ENCODE peak calls at places on chromosomes 11 and 22, in eight cellular contexts. One of them, this sample, is unnamed.

GRCh38 chr22:44538071-44538470 is 40.0 kb upstream of the RTL6 start:
- DNase-seq in ecto neural progenitor cell: no peak
- DNase-seq in DMS 273 treated with DMSO at 0.1 percent for 48 hours: no peak
- DNase-seq in amniotic stem cell: peak
- DNase-seq in astrocyte of the spinal cord: no peak
- DNase-seq in stimulated activated CD8-positive, alpha-beta memory T cell treated with anti-CD3 and anti-CD28 coated beads, Interleukin-7, amount 100 ng/mL, for 1 hour: no peak
- DNase-seq in A549: peak
- DNase-seq in GM23338: no peak
- DNase-seq in this sample: no peak

GRCh38 chr11:45106006-45106405 is 40.4 kb upstream of the PRDM11 start:
- DNase-seq in ecto neural progenitor cell: no peak
- DNase-seq in DMS 273 treated with DMSO at 0.1 percent for 48 hours: no peak
- DNase-seq in amniotic stem cell: no peak
- DNase-seq in astrocyte of the spinal cord: no peak
- DNase-seq in stimulated activated CD8-positive, alpha-beta memory T cell treated with anti-CD3 and anti-CD28 coated beads, Interleukin-7, amount 100 ng/mL, for 1 hour: no peak
- DNase-seq in A549: no peak
- DNase-seq in GM23338: no peak
- DNase-seq in this sample: no peak

GRCh38 chr11:114040706-114041211 is 18.8 kb upstream of the ZBTB16 start:
- DNase-seq in ecto neural progenitor cell: no peak
- DNase-seq in DMS 273 treated with DMSO at 0.1 percent for 48 hours: no peak
- DNase-seq in amniotic stem cell: no peak
- DNase-seq in astrocyte of the spinal cord: peak
- DNase-seq in stimulated activated CD8-positive, alpha-beta memory T cell treated with anti-CD3 and anti-CD28 coated beads, Interleukin-7, amount 100 ng/mL, for 1 hour: no peak
- DNase-seq in A549: peak
- DNase-seq in GM23338: no peak
- DNase-seq in this sample: no peak

GRCh38 chr11:119254239-119254638 is 48.1 kb downstream of the CBL start:
- DNase-seq in ecto neural progenitor cell: no peak
- DNase-seq in DMS 273 treated with DMSO at 0.1 percent for 48 hours: no peak
- DNase-seq in amniotic stem cell: no peak
- DNase-seq in astrocyte of the spinal cord: no peak
- DNase-seq in stimulated activated CD8-positive, alpha-beta memory T cell treated with anti-CD3 and anti-CD28 coated beads, Interleukin-7, amount 100 ng/mL, for 1 hour: no peak
- DNase-seq in A549: no peak
- DNase-seq in GM23338: no peak
- DNase-seq in this sample: no peak

GRCh38 chr11:86438685-86439084 is 64.0 kb downstream of the CCDC81 start:
- DNase-seq in ecto neural progenitor cell: no peak
- DNase-seq in DMS 273 treated with DMSO at 0.1 percent for 48 hours: no peak
- DNase-seq in amniotic stem cell: no peak
- DNase-seq in astrocyte of the spinal cord: peak
- DNase-seq in stimulated activated CD8-positive, alpha-beta memory T cell treated with anti-CD3 and anti-CD28 coated beads, Interleukin-7, amount 100 ng/mL, for 1 hour: no peak
- DNase-seq in A549: peak
- DNase-seq in GM23338: no peak
- DNase-seq in this sample: no peak

GRCh38 chr11:3341298-3341697 is 37.6 kb downstream of the ZNF195 start:
- DNase-seq in ecto neural progenitor cell: peak
- DNase-seq in DMS 273 treated with DMSO at 0.1 percent for 48 hours: no peak
- DNase-seq in amniotic stem cell: no peak
- DNase-seq in astrocyte of the spinal cord: peak
- DNase-seq in stimulated activated CD8-positive, alpha-beta memory T cell treated with anti-CD3 and anti-CD28 coated beads, Interleukin-7, amount 100 ng/mL, for 1 hour: peak
- DNase-seq in A549: no peak
- DNase-seq in GM23338: peak
- DNase-seq in this sample: peak

GRCh38 chr11:116702772-116703360 is 69.9 kb downstream of the BUD13 start:
- DNase-seq in ecto neural progenitor cell: no peak
- DNase-seq in DMS 273 treated with DMSO at 0.1 percent for 48 hours: no peak
- DNase-seq in amniotic stem cell: no peak
- DNase-seq in astrocyte of the spinal cord: no peak
- DNase-seq in stimulated activated CD8-positive, alpha-beta memory T cell treated with anti-CD3 and anti-CD28 coated beads, Interleukin-7, amount 100 ng/mL, for 1 hour: no peak
- DNase-seq in A549: no peak
- DNase-seq in GM23338: no peak
- DNase-seq in this sample: no peak

GRCh38 chr11:129698212-129698611 is 117.4 kb upstream of the TMEM45B start:
- DNase-seq in ecto neural progenitor cell: no peak
- DNase-seq in DMS 273 treated with DMSO at 0.1 percent for 48 hours: no peak
- DNase-seq in amniotic stem cell: no peak
- DNase-seq in astrocyte of the spinal cord: no peak
- DNase-seq in stimulated activated CD8-positive, alpha-beta memory T cell treated with anti-CD3 and anti-CD28 coated beads, Interleukin-7, amount 100 ng/mL, for 1 hour: no peak
- DNase-seq in A549: no peak
- DNase-seq in GM23338: no peak
- DNase-seq in this sample: no peak

GRCh38 chr11:128868851-128869671 is 2.0 kb upstream of the KCNJ1 start:
- DNase-seq in ecto neural progenitor cell: no peak
- DNase-seq in DMS 273 treated with DMSO at 0.1 percent for 48 hours: no peak
- DNase-seq in amniotic stem cell: no peak
- DNase-seq in astrocyte of the spinal cord: no peak
- DNase-seq in stimulated activated CD8-positive, alpha-beta memory T cell treated with anti-CD3 and anti-CD28 coated beads, Interleukin-7, amount 100 ng/mL, for 1 hour: no peak
- DNase-seq in A549: no peak
- DNase-seq in GM23338: no peak
- DNase-seq in this sample: no peak

GRCh38 chr11:9004310-9004945 is 627 bp upstream of the NRIP3 start:
- DNase-seq in ecto neural progenitor cell: peak
- DNase-seq in DMS 273 treated with DMSO at 0.1 percent for 48 hours: no peak
- DNase-seq in amniotic stem cell: no peak
- DNase-seq in astrocyte of the spinal cord: no peak
- DNase-seq in stimulated activated CD8-positive, alpha-beta memory T cell treated with anti-CD3 and anti-CD28 coated beads, Interleukin-7, amount 100 ng/mL, for 1 hour: no peak
- DNase-seq in A549: no peak
- DNase-seq in GM23338: peak
- DNase-seq in this sample: peak

GRCh38 chr22:50186181-50186731 is 543 bp downstream of the TRABD start:
- DNase-seq in ecto neural progenitor cell: no peak
- DNase-seq in DMS 273 treated with DMSO at 0.1 percent for 48 hours: no peak
- DNase-seq in amniotic stem cell: no peak
- DNase-seq in astrocyte of the spinal cord: no peak
- DNase-seq in stimulated activated CD8-positive, alpha-beta memory T cell treated with anti-CD3 and anti-CD28 coated beads, Interleukin-7, amount 100 ng/mL, for 1 hour: no peak
- DNase-seq in A549: no peak
- DNase-seq in GM23338: no peak
- DNase-seq in this sample: no peak

GRCh38 chr11:46222485-46223251 is 54.8 kb upstream of the CREB3L1 start:
- DNase-seq in ecto neural progenitor cell: no peak
- DNase-seq in DMS 273 treated with DMSO at 0.1 percent for 48 hours: no peak
- DNase-seq in amniotic stem cell: no peak
- DNase-seq in astrocyte of the spinal cord: no peak
- DNase-seq in stimulated activated CD8-positive, alpha-beta memory T cell treated with anti-CD3 and anti-CD28 coated beads, Interleukin-7, amount 100 ng/mL, for 1 hour: no peak
- DNase-seq in A549: no peak
- DNase-seq in GM23338: no peak
- DNase-seq in this sample: no peak

GRCh38 chr11:19025799-19026406 is 34.6 kb downstream of the MRGPRX2 start:
- DNase-seq in ecto neural progenitor cell: no peak
- DNase-seq in DMS 273 treated with DMSO at 0.1 percent for 48 hours: no peak
- DNase-seq in amniotic stem cell: no peak
- DNase-seq in astrocyte of the spinal cord: no peak
- DNase-seq in stimulated activated CD8-positive, alpha-beta memory T cell treated with anti-CD3 and anti-CD28 coated beads, Interleukin-7, amount 100 ng/mL, for 1 hour: no peak
- DNase-seq in A549: no peak
- DNase-seq in GM23338: no peak
- DNase-seq in this sample: no peak

GRCh38 chr11:103525069-103525468 is 415.8 kb downstream of the DYNC2H1 start:
- DNase-seq in ecto neural progenitor cell: no peak
- DNase-seq in DMS 273 treated with DMSO at 0.1 percent for 48 hours: no peak
- DNase-seq in amniotic stem cell: no peak
- DNase-seq in astrocyte of the spinal cord: peak
- DNase-seq in stimulated activated CD8-positive, alpha-beta memory T cell treated with anti-CD3 and anti-CD28 coated beads, Interleukin-7, amount 100 ng/mL, for 1 hour: no peak
- DNase-seq in A549: no peak
- DNase-seq in GM23338: no peak
- DNase-seq in this sample: no peak

GRCh38 chr11:98679673-98680072 is 341.1 kb upstream of the CNTN5 start:
- DNase-seq in ecto neural progenitor cell: no peak
- DNase-seq in DMS 273 treated with DMSO at 0.1 percent for 48 hours: no peak
- DNase-seq in amniotic stem cell: no peak
- DNase-seq in astrocyte of the spinal cord: no peak
- DNase-seq in stimulated activated CD8-positive, alpha-beta memory T cell treated with anti-CD3 and anti-CD28 coated beads, Interleukin-7, amount 100 ng/mL, for 1 hour: no peak
- DNase-seq in A549: no peak
- DNase-seq in GM23338: peak
- DNase-seq in this sample: no peak

GRCh38 chr11:44570411-44571155 is 5.1 kb downstream of the CD82 start:
- DNase-seq in ecto neural progenitor cell: no peak
- DNase-seq in DMS 273 treated with DMSO at 0.1 percent for 48 hours: no peak
- DNase-seq in amniotic stem cell: no peak
- DNase-seq in astrocyte of the spinal cord: no peak
- DNase-seq in stimulated activated CD8-positive, alpha-beta memory T cell treated with anti-CD3 and anti-CD28 coated beads, Interleukin-7, amount 100 ng/mL, for 1 hour: no peak
- DNase-seq in A549: no peak
- DNase-seq in GM23338: no peak
- DNase-seq in this sample: no peak

GRCh38 chr11:46554205-46555162 is 39.3 kb downstream of the AMBRA1 start:
- DNase-seq in ecto neural progenitor cell: no peak
- DNase-seq in DMS 273 treated with DMSO at 0.1 percent for 48 hours: no peak
- DNase-seq in amniotic stem cell: peak
- DNase-seq in astrocyte of the spinal cord: peak
- DNase-seq in stimulated activated CD8-positive, alpha-beta memory T cell treated with anti-CD3 and anti-CD28 coated beads, Interleukin-7, amount 100 ng/mL, for 1 hour: no peak
- DNase-seq in A549: peak
- DNase-seq in GM23338: peak
- DNase-seq in this sample: no peak

GRCh38 chr22:49687786-49688515 is 139.7 kb downstream of the BRD1 start:
- DNase-seq in ecto neural progenitor cell: no peak
- DNase-seq in DMS 273 treated with DMSO at 0.1 percent for 48 hours: no peak
- DNase-seq in amniotic stem cell: no peak
- DNase-seq in astrocyte of the spinal cord: no peak
- DNase-seq in stimulated activated CD8-positive, alpha-beta memory T cell treated with anti-CD3 and anti-CD28 coated beads, Interleukin-7, amount 100 ng/mL, for 1 hour: no peak
- DNase-seq in A549: no peak
- DNase-seq in GM23338: no peak
- DNase-seq in this sample: no peak

GRCh38 chr22:39212721-39213376 is 31.9 kb downstream of the PDGFB start:
- DNase-seq in ecto neural progenitor cell: peak
- DNase-seq in DMS 273 treated with DMSO at 0.1 percent for 48 hours: no peak
- DNase-seq in amniotic stem cell: no peak
- DNase-seq in astrocyte of the spinal cord: no peak
- DNase-seq in stimulated activated CD8-positive, alpha-beta memory T cell treated with anti-CD3 and anti-CD28 coated beads, Interleukin-7, amount 100 ng/mL, for 1 hour: no peak
- DNase-seq in A549: peak
- DNase-seq in GM23338: peak
- DNase-seq in this sample: no peak

GRCh38 chr11:103652013-103652412 is 384.4 kb upstream of the DDI1 start:
- DNase-seq in ecto neural progenitor cell: no peak
- DNase-seq in DMS 273 treated with DMSO at 0.1 percent for 48 hours: no peak
- DNase-seq in amniotic stem cell: no peak
- DNase-seq in astrocyte of the spinal cord: peak
- DNase-seq in stimulated activated CD8-positive, alpha-beta memory T cell treated with anti-CD3 and anti-CD28 coated beads, Interleukin-7, amount 100 ng/mL, for 1 hour: no peak
- DNase-seq in A549: no peak
- DNase-seq in GM23338: no peak
- DNase-seq in this sample: no peak

GRCh38 chr11:35486446-35486845 is 39.0 kb downstream of the PAMR1 start:
- DNase-seq in ecto neural progenitor cell: no peak
- DNase-seq in DMS 273 treated with DMSO at 0.1 percent for 48 hours: no peak
- DNase-seq in amniotic stem cell: no peak
- DNase-seq in astrocyte of the spinal cord: no peak
- DNase-seq in stimulated activated CD8-positive, alpha-beta memory T cell treated with anti-CD3 and anti-CD28 coated beads, Interleukin-7, amount 100 ng/mL, for 1 hour: no peak
- DNase-seq in A549: peak
- DNase-seq in GM23338: no peak
- DNase-seq in this sample: no peak

GRCh38 chr11:126345759-126346585 is 9.5 kb upstream of the ST3GAL4 start:
- DNase-seq in ecto neural progenitor cell: no peak
- DNase-seq in DMS 273 treated with DMSO at 0.1 percent for 48 hours: no peak
- DNase-seq in amniotic stem cell: no peak
- DNase-seq in astrocyte of the spinal cord: peak
- DNase-seq in stimulated activated CD8-positive, alpha-beta memory T cell treated with anti-CD3 and anti-CD28 coated beads, Interleukin-7, amount 100 ng/mL, for 1 hour: no peak
- DNase-seq in A549: no peak
- DNase-seq in GM23338: no peak
- DNase-seq in this sample: no peak

GRCh38 chr11:27397619-27398412 is 34.8 kb upstream of the CCDC34 start:
- DNase-seq in ecto neural progenitor cell: no peak
- DNase-seq in DMS 273 treated with DMSO at 0.1 percent for 48 hours: peak
- DNase-seq in amniotic stem cell: no peak
- DNase-seq in astrocyte of the spinal cord: no peak
- DNase-seq in stimulated activated CD8-positive, alpha-beta memory T cell treated with anti-CD3 and anti-CD28 coated beads, Interleukin-7, amount 100 ng/mL, for 1 hour: no peak
- DNase-seq in A549: no peak
- DNase-seq in GM23338: no peak
- DNase-seq in this sample: no peak

GRCh38 chr11:45665206-45665932 is at the start of gene CHST1:
- DNase-seq in ecto neural progenitor cell: peak
- DNase-seq in DMS 273 treated with DMSO at 0.1 percent for 48 hours: no peak
- DNase-seq in amniotic stem cell: no peak
- DNase-seq in astrocyte of the spinal cord: peak
- DNase-seq in stimulated activated CD8-positive, alpha-beta memory T cell treated with anti-CD3 and anti-CD28 coated beads, Interleukin-7, amount 100 ng/mL, for 1 hour: no peak
- DNase-seq in A549: peak
- DNase-seq in GM23338: peak
- DNase-seq in this sample: no peak

GRCh38 chr11:125297346-125297910 is 132.9 kb downstream of the PKNOX2 start:
- DNase-seq in ecto neural progenitor cell: no peak
- DNase-seq in DMS 273 treated with DMSO at 0.1 percent for 48 hours: no peak
- DNase-seq in amniotic stem cell: no peak
- DNase-seq in astrocyte of the spinal cord: no peak
- DNase-seq in stimulated activated CD8-positive, alpha-beta memory T cell treated with anti-CD3 and anti-CD28 coated beads, Interleukin-7, amount 100 ng/mL, for 1 hour: no peak
- DNase-seq in A549: no peak
- DNase-seq in GM23338: no peak
- DNase-seq in this sample: no peak

GRCh38 chr11:83051760-83052671 is 19.7 kb downstream of the RAB30 start:
- DNase-seq in ecto neural progenitor cell: no peak
- DNase-seq in DMS 273 treated with DMSO at 0.1 percent for 48 hours: no peak
- DNase-seq in amniotic stem cell: peak
- DNase-seq in astrocyte of the spinal cord: peak
- DNase-seq in stimulated activated CD8-positive, alpha-beta memory T cell treated with anti-CD3 and anti-CD28 coated beads, Interleukin-7, amount 100 ng/mL, for 1 hour: no peak
- DNase-seq in A549: peak
- DNase-seq in GM23338: no peak
- DNase-seq in this sample: no peak

GRCh38 chr11:45815747-45816146 is 10.8 kb downstream of the SLC35C1 start:
- DNase-seq in ecto neural progenitor cell: no peak
- DNase-seq in DMS 273 treated with DMSO at 0.1 percent for 48 hours: no peak
- DNase-seq in amniotic stem cell: no peak
- DNase-seq in astrocyte of the spinal cord: peak
- DNase-seq in stimulated activated CD8-positive, alpha-beta memory T cell treated with anti-CD3 and anti-CD28 coated beads, Interleukin-7, amount 100 ng/mL, for 1 hour: no peak
- DNase-seq in A549: peak
- DNase-seq in GM23338: peak
- DNase-seq in this sample: no peak

GRCh38 chr11:92225563-92226308 is 1.1 kb downstream of the FAT3 start:
- DNase-seq in ecto neural progenitor cell: peak
- DNase-seq in DMS 273 treated with DMSO at 0.1 percent for 48 hours: no peak
- DNase-seq in amniotic stem cell: no peak
- DNase-seq in astrocyte of the spinal cord: peak
- DNase-seq in stimulated activated CD8-positive, alpha-beta memory T cell treated with anti-CD3 and anti-CD28 coated beads, Interleukin-7, amount 100 ng/mL, for 1 hour: no peak
- DNase-seq in A549: no peak
- DNase-seq in GM23338: peak
- DNase-seq in this sample: peak

GRCh38 chr11:11478687-11479086 is 125.6 kb upstream of the CSNK2A3 start:
- DNase-seq in ecto neural progenitor cell: no peak
- DNase-seq in DMS 273 treated with DMSO at 0.1 percent for 48 hours: no peak
- DNase-seq in amniotic stem cell: no peak
- DNase-seq in astrocyte of the spinal cord: no peak
- DNase-seq in stimulated activated CD8-positive, alpha-beta memory T cell treated with anti-CD3 and anti-CD28 coated beads, Interleukin-7, amount 100 ng/mL, for 1 hour: no peak
- DNase-seq in A549: no peak
- DNase-seq in GM23338: peak
- DNase-seq in this sample: no peak

GRCh38 chr11:10899542-10899830 is 41.6 kb upstream of the ZBED5 start:
- DNase-seq in ecto neural progenitor cell: no peak
- DNase-seq in DMS 273 treated with DMSO at 0.1 percent for 48 hours: no peak
- DNase-seq in amniotic stem cell: no peak
- DNase-seq in astrocyte of the spinal cord: no peak
- DNase-seq in stimulated activated CD8-positive, alpha-beta memory T cell treated with anti-CD3 and anti-CD28 coated beads, Interleukin-7, amount 100 ng/mL, for 1 hour: no peak
- DNase-seq in A549: no peak
- DNase-seq in GM23338: no peak
- DNase-seq in this sample: no peak

GRCh38 chr11:26442131-26442530 is 110.2 kb downstream of the ANO3 start:
- DNase-seq in ecto neural progenitor cell: no peak
- DNase-seq in DMS 273 treated with DMSO at 0.1 percent for 48 hours: no peak
- DNase-seq in amniotic stem cell: no peak
- DNase-seq in astrocyte of the spinal cord: peak
- DNase-seq in stimulated activated CD8-positive, alpha-beta memory T cell treated with anti-CD3 and anti-CD28 coated beads, Interleukin-7, amount 100 ng/mL, for 1 hour: no peak
- DNase-seq in A549: peak
- DNase-seq in GM23338: no peak
- DNase-seq in this sample: no peak

GRCh38 chr11:60971520-60971919 is at the start of gene CD6:
- DNase-seq in ecto neural progenitor cell: no peak
- DNase-seq in DMS 273 treated with DMSO at 0.1 percent for 48 hours: no peak
- DNase-seq in amniotic stem cell: no peak
- DNase-seq in astrocyte of the spinal cord: no peak
- DNase-seq in stimulated activated CD8-positive, alpha-beta memory T cell treated with anti-CD3 and anti-CD28 coated beads, Interleukin-7, amount 100 ng/mL, for 1 hour: no peak
- DNase-seq in A549: no peak
- DNase-seq in GM23338: no peak
- DNase-seq in this sample: no peak

This sample was measured in neural crest cell.